ENCODE peak calls at places on chromosome 16, in eight cellular contexts. One of them, this sample, is unnamed.

GRCh38 chr16:28607116-28607623 is 2.7 kb downstream of the SULT1A1 start:
- DNase-seq in NCI-H774: no peak
- DNase-seq in PC-3: no peak
- DNase-seq in stimulated activated CD4-positive, alpha-beta T cell treated with anti-CD3 and anti-CD28 coated beads, Interleukin-1b, Interleukin-23, amount 100 ng/mL, for 1 hour: no peak
- DNase-seq in M059J: no peak
- DNase-seq in iris pigment epithelial cell: no peak
- DNase-seq in mucosa of gallbladder: no peak
- DNase-seq in anterior cingulate cortex: no peak
- DNase-seq in this sample: no peak

GRCh38 chr16:67730326-67730725 is 11.2 kb upstream of the GFOD2 start:
- DNase-seq in PC-3: no peak
- DNase-seq in stimulated activated CD4-positive, alpha-beta T cell treated with anti-CD3 and anti-CD28 coated beads, Interleukin-1b, Interleukin-23, amount 100 ng/mL, for 1 hour: no peak
- DNase-seq in mucosa of gallbladder: no peak
- DNase-seq in M059J: no peak
- DNase-seq in iris pigment epithelial cell: no peak
- DNase-seq in NCI-H774: no peak
- DNase-seq in anterior cingulate cortex: no peak
- DNase-seq in this sample: no peak

GRCh38 chr16:10827691-10828341 is 9.2 kb upstream of the TVP23A start:
- DNase-seq in PC-3: peak; percentile 64
- DNase-seq in M059J: peak; percentile 92
- DNase-seq in anterior cingulate cortex: peak; percentile 35
- DNase-seq in iris pigment epithelial cell: peak; percentile 52
- DNase-seq in NCI-H774: no peak
- DNase-seq in stimulated activated CD4-positive, alpha-beta T cell treated with anti-CD3 and anti-CD28 coated beads, Interleukin-1b, Interleukin-23, amount 100 ng/mL, for 1 hour: no peak
- DNase-seq in mucosa of gallbladder: peak; percentile 74
- DNase-seq in this sample: no peak

GRCh38 chr16:65655802-65656201 is 533.9 kb upstream of the CDH11 start:
- DNase-seq in NCI-H774: no peak
- DNase-seq in anterior cingulate cortex: no peak
- DNase-seq in stimulated activated CD4-positive, alpha-beta T cell treated with anti-CD3 and anti-CD28 coated beads, Interleukin-1b, Interleukin-23, amount 100 ng/mL, for 1 hour: no peak
- DNase-seq in PC-3: no peak
- DNase-seq in mucosa of gallbladder: no peak
- DNase-seq in iris pigment epithelial cell: no peak
- DNase-seq in M059J: no peak
- DNase-seq in this sample: no peak

GRCh38 chr16:83878838-83879237 is 20.1 kb upstream of the MLYCD start:
- DNase-seq in stimulated activated CD4-positive, alpha-beta T cell treated with anti-CD3 and anti-CD28 coated beads, Interleukin-1b, Interleukin-23, amount 100 ng/mL, for 1 hour: no peak
- DNase-seq in M059J: peak; percentile 67
- DNase-seq in iris pigment epithelial cell: peak; percentile 53
- DNase-seq in mucosa of gallbladder: no peak
- DNase-seq in anterior cingulate cortex: no peak
- DNase-seq in NCI-H774: no peak
- DNase-seq in PC-3: peak; percentile 66
- DNase-seq in this sample: peak; percentile 31

GRCh38 chr16:19522369-19523159 is 666 bp upstream of the GDE1 start:
- DNase-seq in NCI-H774: no peak
- DNase-seq in M059J: no peak
- DNase-seq in PC-3: peak; percentile 16
- DNase-seq in stimulated activated CD4-positive, alpha-beta T cell treated with anti-CD3 and anti-CD28 coated beads, Interleukin-1b, Interleukin-23, amount 100 ng/mL, for 1 hour: no peak
- DNase-seq in mucosa of gallbladder: no peak
- DNase-seq in anterior cingulate cortex: no peak
- DNase-seq in iris pigment epithelial cell: no peak
- DNase-seq in this sample: no peak

GRCh38 chr16:68644715-68645493 is at the start of gene CDH3:
- DNase-seq in M059J: peak; percentile 68
- DNase-seq in PC-3: peak; percentile 71
- DNase-seq in iris pigment epithelial cell: no peak
- DNase-seq in stimulated activated CD4-positive, alpha-beta T cell treated with anti-CD3 and anti-CD28 coated beads, Interleukin-1b, Interleukin-23, amount 100 ng/mL, for 1 hour: no peak
- DNase-seq in NCI-H774: peak; percentile 5
- DNase-seq in mucosa of gallbladder: peak; percentile 14
- DNase-seq in anterior cingulate cortex: no peak
- DNase-seq in this sample: peak; percentile 77

GRCh38 chr16:78461496-78461938 is 362.1 kb downstream of the WWOX start:
- DNase-seq in anterior cingulate cortex: no peak
- DNase-seq in NCI-H774: no peak
- DNase-seq in stimulated activated CD4-positive, alpha-beta T cell treated with anti-CD3 and anti-CD28 coated beads, Interleukin-1b, Interleukin-23, amount 100 ng/mL, for 1 hour: no peak
- DNase-seq in iris pigment epithelial cell: no peak
- DNase-seq in M059J: no peak
- DNase-seq in mucosa of gallbladder: no peak
- DNase-seq in PC-3: peak; percentile 58
- DNase-seq in this sample: no peak

GRCh38 chr16:67884684-67885083 is at the start of gene NRN1L:
- DNase-seq in mucosa of gallbladder: peak; percentile 84
- DNase-seq in NCI-H774: no peak
- DNase-seq in M059J: peak; percentile 58
- DNase-seq in stimulated activated CD4-positive, alpha-beta T cell treated with anti-CD3 and anti-CD28 coated beads, Interleukin-1b, Interleukin-23, amount 100 ng/mL, for 1 hour: no peak
- DNase-seq in anterior cingulate cortex: peak; percentile 85
- DNase-seq in iris pigment epithelial cell: peak; percentile 93
- DNase-seq in PC-3: peak; percentile 77
- DNase-seq in this sample: no peak

GRCh38 chr16:67177743-67178699 is 5.7 kb downstream of the MATCAP1 start:
- DNase-seq in mucosa of gallbladder: peak; percentile 81
- DNase-seq in iris pigment epithelial cell: peak; percentile 72
- DNase-seq in PC-3: peak; percentile 86
- DNase-seq in NCI-H774: peak; percentile 80
- DNase-seq in anterior cingulate cortex: no peak
- DNase-seq in stimulated activated CD4-positive, alpha-beta T cell treated with anti-CD3 and anti-CD28 coated beads, Interleukin-1b, Interleukin-23, amount 100 ng/mL, for 1 hour: no peak
- DNase-seq in M059J: no peak
- DNase-seq in this sample: peak; percentile 94

GRCh38 chr16:89123001-89123830 is 29.6 kb downstream of the ACSF3 start:
- DNase-seq in mucosa of gallbladder: no peak
- DNase-seq in M059J: peak; percentile 3
- DNase-seq in stimulated activated CD4-positive, alpha-beta T cell treated with anti-CD3 and anti-CD28 coated beads, Interleukin-1b, Interleukin-23, amount 100 ng/mL, for 1 hour: no peak
- DNase-seq in iris pigment epithelial cell: peak; percentile 14
- DNase-seq in PC-3: no peak
- DNase-seq in anterior cingulate cortex: no peak
- DNase-seq in NCI-H774: no peak
- DNase-seq in this sample: no peak

GRCh38 chr16:2046125-2046888 is 1.3 kb downstream of the NTHL1 start:
- DNase-seq in anterior cingulate cortex: no peak
- DNase-seq in stimulated activated CD4-positive, alpha-beta T cell treated with anti-CD3 and anti-CD28 coated beads, Interleukin-1b, Interleukin-23, amount 100 ng/mL, for 1 hour: no peak
- DNase-seq in PC-3: no peak
- DNase-seq in iris pigment epithelial cell: no peak
- DNase-seq in NCI-H774: no peak
- DNase-seq in mucosa of gallbladder: no peak
- DNase-seq in M059J: no peak
- DNase-seq in this sample: no peak

GRCh38 chr16:84356591-84357116 is 11.7 kb upstream of the ATP2C2 start:
- DNase-seq in iris pigment epithelial cell: no peak
- DNase-seq in NCI-H774: no peak
- DNase-seq in M059J: peak; percentile 88
- DNase-seq in anterior cingulate cortex: peak; percentile 86
- DNase-seq in PC-3: peak; percentile 80
- DNase-seq in stimulated activated CD4-positive, alpha-beta T cell treated with anti-CD3 and anti-CD28 coated beads, Interleukin-1b, Interleukin-23, amount 100 ng/mL, for 1 hour: no peak
- DNase-seq in mucosa of gallbladder: no peak
- DNase-seq in this sample: peak; percentile 33

GRCh38 chr16:26511463-26511862 is 555.3 kb upstream of the C16orf82 start:
- DNase-seq in NCI-H774: no peak
- DNase-seq in stimulated activated CD4-positive, alpha-beta T cell treated with anti-CD3 and anti-CD28 coated beads, Interleukin-1b, Interleukin-23, amount 100 ng/mL, for 1 hour: no peak
- DNase-seq in mucosa of gallbladder: no peak
- DNase-seq in PC-3: no peak
- DNase-seq in M059J: no peak
- DNase-seq in anterior cingulate cortex: no peak
- DNase-seq in iris pigment epithelial cell: no peak
- DNase-seq in this sample: no peak

GRCh38 chr16:49788936-49789335 is 67.0 kb downstream of the ZNF423 start:
- DNase-seq in NCI-H774: no peak
- DNase-seq in iris pigment epithelial cell: no peak
- DNase-seq in M059J: no peak
- DNase-seq in PC-3: no peak
- DNase-seq in anterior cingulate cortex: no peak
- DNase-seq in stimulated activated CD4-positive, alpha-beta T cell treated with anti-CD3 and anti-CD28 coated beads, Interleukin-1b, Interleukin-23, amount 100 ng/mL, for 1 hour: no peak
- DNase-seq in mucosa of gallbladder: no peak
- DNase-seq in this sample: no peak

GRCh38 chr16:35506898-35507194 is 2047.4 kb downstream of the TP53TG3F start:
- DNase-seq in stimulated activated CD4-positive, alpha-beta T cell treated with anti-CD3 and anti-CD28 coated beads, Interleukin-1b, Interleukin-23, amount 100 ng/mL, for 1 hour: no peak
- DNase-seq in iris pigment epithelial cell: no peak
- DNase-seq in anterior cingulate cortex: no peak
- DNase-seq in NCI-H774: peak; percentile 25
- DNase-seq in PC-3: no peak
- DNase-seq in mucosa of gallbladder: no peak
- DNase-seq in M059J: no peak
- DNase-seq in this sample: no peak

GRCh38 chr16:88882358-88883030 is 16.0 kb upstream of the PABPN1L start:
- DNase-seq in anterior cingulate cortex: no peak
- DNase-seq in NCI-H774: no peak
- DNase-seq in M059J: no peak
- DNase-seq in mucosa of gallbladder: no peak
- DNase-seq in stimulated activated CD4-positive, alpha-beta T cell treated with anti-CD3 and anti-CD28 coated beads, Interleukin-1b, Interleukin-23, amount 100 ng/mL, for 1 hour: no peak
- DNase-seq in iris pigment epithelial cell: no peak
- DNase-seq in PC-3: peak; percentile 38
- DNase-seq in this sample: peak; percentile 65

GRCh38 chr16:83200005-83200779 is 573.4 kb downstream of the CDH13 start:
- DNase-seq in iris pigment epithelial cell: peak; percentile 10
- DNase-seq in M059J: peak; percentile 73
- DNase-seq in mucosa of gallbladder: no peak
- DNase-seq in anterior cingulate cortex: peak; percentile 5
- DNase-seq in PC-3: peak; percentile 19
- DNase-seq in NCI-H774: no peak
- DNase-seq in stimulated activated CD4-positive, alpha-beta T cell treated with anti-CD3 and anti-CD28 coated beads, Interleukin-1b, Interleukin-23, amount 100 ng/mL, for 1 hour: no peak
- DNase-seq in this sample: no peak

GRCh38 chr16:66553223-66553622 is 847 bp downstream of the CKLF start:
- DNase-seq in NCI-H774: no peak
- DNase-seq in mucosa of gallbladder: peak; percentile 32
- DNase-seq in M059J: peak; percentile 10
- DNase-seq in PC-3: no peak
- DNase-seq in anterior cingulate cortex: no peak
- DNase-seq in iris pigment epithelial cell: no peak
- DNase-seq in stimulated activated CD4-positive, alpha-beta T cell treated with anti-CD3 and anti-CD28 coated beads, Interleukin-1b, Interleukin-23, amount 100 ng/mL, for 1 hour: no peak
- DNase-seq in this sample: no peak

GRCh38 chr16:75062135-75062943 is 54.2 kb downstream of the LDHD start:
- DNase-seq in NCI-H774: no peak
- DNase-seq in anterior cingulate cortex: no peak
- DNase-seq in iris pigment epithelial cell: no peak
- DNase-seq in M059J: no peak
- DNase-seq in PC-3: no peak
- DNase-seq in stimulated activated CD4-positive, alpha-beta T cell treated with anti-CD3 and anti-CD28 coated beads, Interleukin-1b, Interleukin-23, amount 100 ng/mL, for 1 hour: no peak
- DNase-seq in mucosa of gallbladder: peak; percentile 25
- DNase-seq in this sample: no peak

GRCh38 chr16:4093495-4094137 is 22.6 kb downstream of the ADCY9 start:
- DNase-seq in stimulated activated CD4-positive, alpha-beta T cell treated with anti-CD3 and anti-CD28 coated beads, Interleukin-1b, Interleukin-23, amount 100 ng/mL, for 1 hour: no peak
- DNase-seq in anterior cingulate cortex: no peak
- DNase-seq in iris pigment epithelial cell: peak; percentile 34
- DNase-seq in M059J: no peak
- DNase-seq in PC-3: no peak
- DNase-seq in NCI-H774: no peak
- DNase-seq in mucosa of gallbladder: no peak
- DNase-seq in this sample: no peak

GRCh38 chr16:50706250-50706649 is 12.8 kb downstream of the NOD2 start:
- DNase-seq in anterior cingulate cortex: no peak
- DNase-seq in NCI-H774: no peak
- DNase-seq in M059J: no peak
- DNase-seq in stimulated activated CD4-positive, alpha-beta T cell treated with anti-CD3 and anti-CD28 coated beads, Interleukin-1b, Interleukin-23, amount 100 ng/mL, for 1 hour: no peak
- DNase-seq in iris pigment epithelial cell: no peak
- DNase-seq in mucosa of gallbladder: no peak
- DNase-seq in PC-3: peak; percentile 9
- DNase-seq in this sample: no peak

GRCh38 chr16:49440156-49441065 is 66.8 kb downstream of the C16orf78 start:
- DNase-seq in mucosa of gallbladder: no peak
- DNase-seq in iris pigment epithelial cell: no peak
- DNase-seq in anterior cingulate cortex: no peak
- DNase-seq in NCI-H774: no peak
- DNase-seq in M059J: no peak
- DNase-seq in PC-3: no peak
- DNase-seq in stimulated activated CD4-positive, alpha-beta T cell treated with anti-CD3 and anti-CD28 coated beads, Interleukin-1b, Interleukin-23, amount 100 ng/mL, for 1 hour: no peak
- DNase-seq in this sample: no peak

GRCh38 chr16:96935-97381 is 18.9 kb downstream of the MPG start:
- DNase-seq in mucosa of gallbladder: peak; percentile 88
- DNase-seq in iris pigment epithelial cell: peak; percentile 83
- DNase-seq in PC-3: peak; percentile 87
- DNase-seq in NCI-H774: peak; percentile 72
- DNase-seq in M059J: peak; percentile 79
- DNase-seq in anterior cingulate cortex: peak; percentile 78
- DNase-seq in stimulated activated CD4-positive, alpha-beta T cell treated with anti-CD3 and anti-CD28 coated beads, Interleukin-1b, Interleukin-23, amount 100 ng/mL, for 1 hour: peak; percentile 77
- DNase-seq in this sample: peak; percentile 76

This sample was measured in SW480.